ENCODE peak calls at places on chromosomes 11 and 22, in ten cellular contexts. L, P, V, D, Z, K, J, B, N and M are unnamed samples. For H3K9me3, the result is how much of the 10 kb centered on the place peaks cover.

GRCh38 chr22:35202376-35202775 is 54.9 kb upstream of the HMGXB4 start:
- DNase-seq in V (no peak), P (no peak), D (no peak), J (no peak), K (no peak), L (no peak), N (no peak), Z (no peak), B (no peak), M (no peak)

GRCh38 chr11:128903248-128904041 is 12.3 kb downstream of the KCNJ5 start:
- DNase-seq in L (no peak), K (peak), Z (peak), J (peak), B (no peak), P (no peak), D (peak), N (no peak), V (peak), M (peak)

GRCh38 chr11:132908017-132908810 is 624.1 kb downstream of the OPCML start:
- DNase-seq in N (no peak), V (no peak), D (no peak), P (no peak), Z (no peak), L (no peak), B (no peak), J (no peak), K (no peak), M (no peak)

GRCh38 chr22:23754220-23754919 is at the start of gene VPREB3:
- DNase-seq in L (no peak), V (no peak), Z (no peak), P (no peak), B (no peak), D (no peak), J (no peak), N (no peak), K (peak), M (no peak)

GRCh38 chr11:130478204-130478701 is 29.8 kb downstream of the ADAMTS15 start:
- DNase-seq in J (peak), D (peak), K (peak), N (peak), V (peak), B (no peak), P (no peak), Z (peak), L (no peak), M (peak)

GRCh38 chr22:41834005-41834975 is 1.4 kb downstream of the SREBF2 start:
- DNase-seq in V (no peak), K (no peak), B (no peak), L (no peak), N (no peak), P (no peak), J (no peak), Z (no peak), D (no peak), M (no peak)

GRCh38 chr22:20429254-20430100 is 8.1 kb downstream of the SCARF2 start:
- DNase-seq in B (peak), D (peak), Z (peak), L (no peak), V (peak), P (peak), K (peak), N (no peak), J (no peak), M (no peak)

GRCh38 chr22:39409630-39410029 is 10.1 kb downstream of the TAB1 start:
- DNase-seq in B (peak), Z (no peak), L (no peak), K (no peak), P (no peak), N (no peak), J (no peak), V (no peak), D (no peak), M (no peak)

GRCh38 chr11:32183512-32183911 is 92.6 kb downstream of the RCN1 start:
- DNase-seq in N (no peak), L (no peak), K (no peak), Z (no peak), B (no peak), P (no peak), D (no peak), J (no peak), V (no peak), M (no peak)

DNA sequence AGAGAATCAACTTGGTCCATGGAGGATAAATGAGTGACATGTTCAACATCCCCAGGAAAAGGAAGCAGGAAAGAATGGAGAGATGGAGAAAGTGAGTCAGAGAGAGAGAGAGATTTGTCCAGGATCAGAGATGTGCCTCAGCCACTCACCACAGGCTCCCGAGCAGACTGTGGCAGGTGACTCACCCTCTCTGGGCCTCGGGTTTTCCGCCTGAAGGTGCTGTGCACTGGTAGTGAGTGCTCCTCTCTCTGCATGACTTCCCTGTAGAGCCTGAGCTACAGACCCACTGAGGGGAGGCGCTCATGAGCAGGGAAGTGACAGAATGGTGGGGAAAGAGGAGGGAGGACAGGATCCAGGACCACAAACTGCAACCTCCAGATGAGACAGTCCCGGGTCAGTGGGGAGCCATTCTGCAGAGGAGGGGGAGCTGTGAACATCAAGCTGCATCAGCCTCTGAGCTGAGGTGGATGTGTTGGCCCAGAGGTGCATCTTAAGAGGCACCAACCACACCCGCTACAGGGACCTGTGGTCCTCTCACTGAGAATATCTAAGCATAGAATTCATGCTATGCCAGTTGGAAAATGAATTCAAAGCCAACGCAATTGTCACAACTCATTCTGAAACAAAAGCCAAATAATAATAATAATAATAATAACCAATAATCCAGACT is 433.4 kb downstream of the BRD1 start:
- DNase-seq in B (no peak), N (no peak), K (no peak), V (no peak), P (no peak), D (no peak), J (no peak), L (no peak), Z (no peak), M (no peak)
- H3K9me3 ChIP-seq in B (under half), N (under half), K (under half), V (under half), P (under half), D (under half), J (under half), L (under half), Z (under half), M (under half)

GRCh38 chr11:134275188-134275533 is 1.0 kb upstream of the GLB1L3 start:
- DNase-seq in J (no peak), Z (no peak), N (no peak), K (no peak), V (no peak), L (no peak), D (no peak), B (no peak), P (no peak), M (no peak)
- H3K4me3 ChIP-seq in J (no peak), Z (peak), N (no peak), K (peak), V (peak), L (no peak), D (no peak), B (no peak), P (no peak), M (no peak)

DNA sequence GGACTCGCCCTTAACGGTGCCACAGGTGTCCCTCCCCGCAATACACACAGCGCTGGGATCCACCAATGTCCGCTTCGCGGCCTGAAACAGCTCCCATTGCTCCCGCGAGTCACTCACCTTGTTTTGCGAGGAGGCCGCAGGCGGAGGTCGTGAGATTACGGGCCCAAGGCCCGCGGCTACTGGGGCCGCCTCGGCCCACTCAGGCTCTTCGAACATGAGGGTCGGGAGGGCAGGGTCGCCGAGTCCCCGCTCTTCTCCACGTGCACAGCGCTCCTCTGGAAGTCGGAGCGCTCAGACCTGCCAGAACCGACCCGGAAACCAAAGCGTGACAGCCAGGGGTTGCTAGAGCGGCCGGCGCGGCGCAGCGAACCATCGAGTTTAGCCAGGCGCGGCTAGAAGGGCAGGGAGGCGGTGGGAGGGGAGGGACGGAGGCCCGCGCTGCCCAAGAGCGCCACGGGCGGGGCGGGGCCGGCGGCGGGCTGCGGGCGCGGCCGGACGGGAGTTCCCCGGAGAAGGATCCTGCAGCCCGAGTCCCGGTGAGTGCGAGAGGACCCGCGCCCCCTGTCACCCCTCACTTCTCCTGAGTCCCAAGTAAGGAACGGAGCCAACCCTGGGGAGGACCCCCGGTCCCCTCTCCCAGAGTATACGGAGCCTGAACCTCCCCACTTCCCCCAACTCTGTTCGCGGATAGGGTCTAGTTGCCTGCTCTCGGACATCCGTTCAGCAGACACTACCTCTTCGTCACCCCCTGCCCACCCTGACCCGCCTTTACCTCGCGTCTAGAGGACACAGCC is at the start of the genes ILK and RRP8:
- DNase-seq in D (peak), Z (peak), J (peak), V (peak), P (peak), B (peak), L (peak), N (peak), K (peak), M (peak)
- TF ChIP-seq CTCF in D (no peak), Z (no peak), J (peak), V (peak), P (no peak), B (no peak), L (no peak), N (peak), K (no peak), M (peak)

GRCh38 chr22:49015993-49016908 is 811.4 kb downstream of the BRD1 start:
- DNase-seq in Z (peak), J (no peak), B (no peak), N (no peak), K (peak), V (no peak), P (peak), L (no peak), D (no peak), M (no peak)

GRCh38 chr22:49013707-49014106 is 814.0 kb downstream of the BRD1 start:
- DNase-seq in D (no peak), Z (no peak), N (no peak), B (no peak), V (no peak), K (peak), J (no peak), L (peak), P (peak), M (no peak)

GRCh38 chr22:49015459-49015858 is 812.2 kb downstream of the BRD1 start:
- DNase-seq in B (no peak), V (no peak), N (no peak), J (no peak), D (no peak), Z (peak), K (peak), P (peak), L (no peak), M (no peak)

GRCh38 chr22:49012695-49013094 is 815.0 kb downstream of the BRD1 start:
- DNase-seq in P (no peak), N (no peak), B (no peak), D (no peak), V (no peak), K (no peak), Z (no peak), J (no peak), L (peak), M (no peak)

GRCh38 chr22:49014227-49015201 is 813.2 kb downstream of the BRD1 start:
- DNase-seq in D (no peak), N (no peak), Z (peak), K (peak), J (no peak), L (no peak), B (no peak), V (no peak), P (peak), M (no peak)
- H3K9me3 ChIP-seq in D (under half), N (under half), Z (under half), K (under half), J (under half), L (under half), B (under half), V (under half), P (under half), M (under half)

GRCh38 chr11:27467181-27467913 is 5.2 kb downstream of the LGR4 start:
- DNase-seq in V (no peak), N (no peak), B (no peak), Z (no peak), P (no peak), L (no peak), J (no peak), D (no peak), K (no peak), M (no peak)

GRCh38 chr11:27468209-27468608 is 4.4 kb downstream of the LGR4 start:
- DNase-seq in L (no peak), D (no peak), J (no peak), N (no peak), P (no peak), B (no peak), Z (no peak), K (no peak), V (no peak), M (no peak)

GRCh38 chr11:27469333-27469680 is 3.3 kb downstream of the LGR4 start:
- DNase-seq in L (no peak), D (no peak), J (no peak), B (no peak), V (no peak), N (no peak), Z (no peak), K (no peak), P (no peak), M (no peak)

GRCh38 chr11:27470166-27470565 is 2.4 kb downstream of the LGR4 start:
- DNase-seq in J (no peak), K (no peak), L (no peak), V (no peak), N (no peak), P (no peak), Z (no peak), B (no peak), D (no peak), M (no peak)

DNA sequence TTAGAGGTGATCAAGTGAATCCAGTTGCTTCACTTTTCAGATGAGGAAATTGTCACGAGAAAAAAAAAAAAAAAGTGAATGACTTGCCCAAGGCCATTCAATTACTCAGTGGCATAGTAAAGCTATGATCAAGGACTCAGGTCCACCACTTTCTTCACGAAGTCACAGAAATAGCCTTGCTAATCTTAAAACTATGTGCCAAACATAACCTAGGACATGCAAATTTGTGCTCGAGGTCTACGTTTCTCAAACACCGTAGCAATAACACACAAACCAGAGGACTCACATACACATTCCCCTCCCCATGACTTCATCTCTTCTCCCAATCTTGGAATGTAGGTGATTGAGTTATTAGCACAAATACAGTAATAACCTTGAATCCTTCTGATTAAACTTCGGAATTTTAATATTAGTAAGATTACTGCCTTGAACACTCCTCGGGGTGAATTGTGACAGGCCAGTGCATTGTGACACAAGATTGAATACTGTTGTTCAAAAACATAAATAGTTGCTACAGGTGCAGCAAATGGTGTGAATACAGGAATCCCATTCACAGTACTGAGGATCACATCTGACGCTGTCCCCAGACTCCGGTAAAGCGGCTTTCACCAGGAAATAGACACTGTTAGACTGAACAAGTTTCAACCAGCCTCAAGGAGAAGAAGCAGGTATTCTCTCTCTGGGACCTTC is 3.8 kb downstream of the LGR4 start:
- DNase-seq in Z (no peak), B (no peak), P (no peak), V (peak), D (no peak), J (no peak), K (no peak), N (no peak), L (no peak), M (no peak)
- H3K4me3 ChIP-seq in Z (peak), B (peak), P (peak), V (peak), D (peak), J (peak), K (peak), N (peak), L (peak), M (peak)

GRCh38 chr11:73912045-73912444 is 35.2 kb downstream of the PAAF1 start:
- DNase-seq in B (no peak), V (no peak), P (no peak), L (no peak), K (no peak), D (no peak), J (no peak), Z (no peak), N (no peak), M (no peak)

GRCh38 chr11:73902303-73902702 is 25.5 kb downstream of the PAAF1 start:
- DNase-seq in D (no peak), J (no peak), L (no peak), B (no peak), V (no peak), P (no peak), Z (no peak), K (no peak), N (no peak), M (no peak)

GRCh38 chr11:73907191-73907590 is 30.4 kb downstream of the PAAF1 start:
- DNase-seq in N (no peak), J (peak), D (no peak), Z (no peak), K (no peak), B (no peak), V (no peak), L (no peak), P (no peak), M (peak)
- TF ChIP-seq CTCF in N (no peak), J (peak), D (no peak), Z (no peak), K (peak), B (no peak), V (no peak), L (no peak), P (no peak), M (no peak)

GRCh38 chr22:49150801-49151221 is 676.9 kb downstream of the BRD1 start:
- DNase-seq in D (no peak), V (no peak), L (no peak), Z (no peak), N (no peak), J (no peak), P (no peak), K (no peak), B (no peak), M (no peak)
- H3K9me3 ChIP-seq in D (under half), V (under half), L (under half), Z (under half), N (under half), J (under half), P (under half), K (under half), B (under half), M (under half)

DNA sequence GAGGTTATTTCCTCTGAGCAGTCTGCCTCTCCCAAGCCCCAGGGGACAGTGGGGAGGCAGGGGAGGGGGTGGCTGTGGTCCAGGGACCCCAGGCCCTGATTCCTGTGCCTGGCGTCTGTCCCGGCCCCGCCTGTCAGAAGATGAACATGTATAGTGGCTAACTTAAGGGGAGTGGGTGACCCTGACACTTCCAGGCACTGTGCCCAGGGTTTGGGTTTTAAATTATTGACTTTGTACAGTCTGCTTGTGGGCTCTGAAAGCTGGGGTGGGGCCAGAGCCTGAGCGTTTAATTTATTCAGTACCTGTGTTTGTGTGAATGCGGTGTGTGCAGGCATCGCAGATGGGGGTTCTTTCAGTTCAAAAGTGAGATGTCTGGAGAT is 3.1 kb downstream of the PIM3 start:
- DNase-seq in V (no peak), N (no peak), P (peak), L (peak), Z (no peak), K (no peak), J (no peak), D (peak), B (no peak), M (peak)
- H3K4me3 ChIP-seq in V (no peak), N (peak), P (peak), L (peak), Z (peak), K (no peak), J (peak), D (peak), B (peak), M (peak)